ENCODE peak calls at places on chromosome 5, in ten cellular contexts. E is fibroblast of pulmonary artery, P is GM13977, Y is PC-3, K is GM23338, Q is type B pancreatic cell, T is MM.1S, W is mucosa of descending colon, S is astrocyte of the spinal cord, F is sigmoid colon. C is an unnamed sample.

GRCh38 chr5:160385496-160385895 is 14.4 kb downstream of the FAM200C start:
- DNase-seq in Q (no peak), W (no peak), S (no peak), P (no peak), E (no peak), T (no peak), Y (no peak), K (no peak), F (no peak), C (no peak)

GRCh38 chr5:117131048-117131679 is 556.5 kb upstream of the SEMA6A start:
- DNase-seq in T (peak; percentile 75), P (peak; percentile 26), Q (no peak), Y (no peak), W (no peak), S (no peak), K (no peak), F (no peak), E (no peak), C (peak; percentile 26)

GRCh38 chr5:155049569-155050383 is 36.2 kb downstream of the KIF4B start:
- DNase-seq in Q (no peak), E (peak; percentile 15), S (peak; percentile 1), T (no peak), K (peak; percentile 76), W (no peak), Y (peak; percentile 31), F (no peak), P (no peak), C (no peak)

GRCh38 chr5:9544056-9544455 is 1.8 kb downstream of the SEMA5A start:
- DNase-seq in S (no peak), W (no peak), K (no peak), F (no peak), P (no peak), E (no peak), Y (no peak), Q (no peak), T (peak; percentile 11), C (no peak)

GRCh38 chr5:119795768-119796167 is 166.4 kb downstream of the FAM170A start:
- DNase-seq in F (no peak), Q (no peak), E (no peak), W (no peak), Y (peak; percentile 22), S (no peak), T (no peak), P (no peak), K (no peak), C (no peak)

GRCh38 chr5:168477060-168477459 is 9.2 kb upstream of the RARS1 start:
- DNase-seq in W (no peak), S (peak; percentile 74), K (peak; percentile 47), F (no peak), E (peak; percentile 88), Q (no peak), T (no peak), P (no peak), Y (no peak), C (no peak)

GRCh38 chr5:23318960-23319359 is 188.4 kb upstream of the PRDM9 start:
- DNase-seq in Q (no peak), S (no peak), P (no peak), T (no peak), E (peak; percentile 22), K (no peak), Y (peak; percentile 91), W (no peak), F (no peak), C (no peak)

GRCh38 chr5:138654281-138654867 is 79.2 kb upstream of the HSPA9 start:
- DNase-seq in W (no peak), P (peak; percentile 59), S (peak; percentile 70), F (no peak), K (no peak), Y (peak; percentile 48), Q (no peak), T (peak; percentile 88), E (peak; percentile 20), C (peak; percentile 71)

GRCh38 chr5:124927735-124928134 is 181.3 kb upstream of the ZNF608 start:
- DNase-seq in Y (peak; percentile 6), F (no peak), T (no peak), E (peak; percentile 87), S (peak; percentile 69), Q (no peak), W (no peak), P (no peak), K (no peak), C (no peak)

GRCh38 chr5:52842111-52842510 is 54.4 kb downstream of the ITGA1 start:
- DNase-seq in Y (no peak), S (no peak), F (no peak), K (no peak), W (no peak), T (no peak), Q (no peak), P (no peak), E (no peak), C (no peak)

GRCh38 chr5:142501890-142502289 is 177.1 kb upstream of the SPRY4 start:
- DNase-seq in K (peak; percentile 34), P (no peak), S (no peak), F (no peak), Y (no peak), E (no peak), T (no peak), Q (no peak), W (no peak), C (no peak)

GRCh38 chr5:53431665-53432064 is 48.8 kb upstream of the FST start:
- DNase-seq in F (no peak), Y (no peak), Q (no peak), K (no peak), P (no peak), E (peak; percentile 39), W (no peak), S (no peak), T (no peak), C (no peak)

GRCh38 chr5:96220610-96221390 is 212.2 kb downstream of the PCSK1 start:
- DNase-seq in K (no peak), E (peak; percentile 76), Q (no peak), S (peak; percentile 80), W (no peak), P (peak; percentile 8), Y (peak; percentile 58), T (no peak), F (no peak), C (no peak)

GRCh38 chr5:6804766-6805165 is 91.5 kb downstream of the TENT4A start:
- DNase-seq in P (no peak), S (peak; percentile 30), F (no peak), W (no peak), Q (no peak), K (no peak), Y (no peak), E (peak; percentile 23), T (no peak), C (no peak)

GRCh38 chr5:179907570-179908324 is at the start of gene TBC1D9B:
- DNase-seq in F (peak; percentile 88), W (peak; percentile 80), Q (no peak), E (peak; percentile 65), P (peak; percentile 90), S (peak; percentile 50), T (peak; percentile 71), K (peak; percentile 83), Y (peak; percentile 60), C (peak; percentile 92)

GRCh38 chr5:96896285-96896711 is 20.0 kb downstream of the ERAP2 start:
- DNase-seq in K (no peak), Q (no peak), Y (no peak), T (peak; percentile 78), E (no peak), W (no peak), S (no peak), P (no peak), F (no peak), C (no peak)

GRCh38 chr5:32712463-32713395 is 1.6 kb downstream of the NPR3 start:
- DNase-seq in W (no peak), Y (peak; percentile 15), E (no peak), S (peak; percentile 19), K (peak; percentile 59), F (no peak), T (no peak), P (peak; percentile 23), Q (no peak), C (peak; percentile 20)

GRCh38 chr5:153883829-153884228 is 154.9 kb downstream of the FAM114A2 start:
- DNase-seq in W (no peak), S (peak; percentile 59), P (no peak), Q (no peak), E (no peak), T (no peak), Y (no peak), F (no peak), K (no peak), C (no peak)

GRCh38 chr5:40429258-40430111 is 250.2 kb upstream of the PTGER4 start:
- DNase-seq in W (no peak), S (peak; percentile 22), K (no peak), P (no peak), F (no peak), E (peak; percentile 42), T (no peak), Q (no peak), Y (peak; percentile 86), C (no peak)
- TF ChIP-seq CTCF in W (no peak), S (no peak), K (no peak), P (no peak), F (no peak), E (no peak), T (no peak), Q (no peak), Y (no peak), C (no peak)

DNA sequence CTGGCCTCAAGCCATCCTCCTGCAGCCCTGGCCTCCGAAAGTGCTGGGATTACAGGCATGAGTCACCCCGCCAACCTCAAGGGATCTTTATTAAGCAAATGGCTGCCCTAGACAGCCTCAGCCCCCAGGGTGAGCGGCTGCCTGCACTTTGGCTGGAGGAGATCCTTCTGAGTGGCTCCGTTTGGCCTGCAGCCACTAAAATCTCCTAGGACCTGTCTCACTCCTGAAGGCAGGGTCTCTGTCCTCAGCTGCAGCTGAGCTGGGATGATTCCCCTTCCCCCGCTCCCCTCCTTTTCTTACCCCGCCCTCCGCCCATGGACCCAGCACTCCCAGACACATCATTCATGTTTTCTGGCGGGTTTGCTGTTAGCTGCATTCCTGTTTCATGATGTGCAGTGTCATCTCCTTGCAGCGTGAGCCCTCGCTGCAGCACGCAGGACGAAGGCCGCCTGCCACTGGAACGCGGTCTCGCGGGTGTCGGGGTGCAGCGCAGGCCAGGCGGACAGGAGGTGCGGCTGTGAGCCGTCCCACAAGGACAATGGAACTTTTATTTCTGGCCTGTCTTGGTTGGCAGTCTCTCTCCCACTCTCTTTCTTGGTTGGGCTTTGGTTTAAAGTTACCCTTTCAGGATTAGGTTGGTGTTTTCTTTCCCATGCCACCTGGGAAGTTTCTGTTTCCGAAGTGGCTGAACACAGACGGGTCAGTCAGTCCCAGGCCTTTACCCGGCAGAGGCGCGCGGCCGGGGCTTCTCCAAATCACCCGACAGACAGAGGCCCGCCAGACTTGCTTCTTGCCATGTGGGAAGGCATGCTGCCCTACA is 137.1 kb downstream of the FOXD1 start:
- DNase-seq in T (no peak), Y (peak; percentile 47), F (no peak), P (no peak), S (peak; percentile 94), Q (no peak), W (no peak), K (peak; percentile 62), E (peak; percentile 78), C (no peak)
- TF ChIP-seq CTCF in T (no peak), Y (no peak), F (no peak), P (no peak), S (no peak), Q (no peak), W (no peak), K (no peak), E (no peak), C (no peak)

GRCh38 chr5:55712023-55712859 is at the start of gene SLC38A9:
- DNase-seq in S (peak; percentile 92), K (peak; percentile 99), Y (peak; percentile 85), T (peak; percentile 95), W (peak; percentile 97), F (peak; percentile 97), Q (peak; percentile 96), E (peak; percentile 94), P (peak; percentile 89), C (peak; percentile 94)
- TF ChIP-seq CTCF in S (no peak), K (no peak), Y (no peak), T (no peak), W (no peak), F (no peak), Q (no peak), E (no peak), P (no peak), C (no peak)

GRCh38 chr5:61603211-61603908 is 271.3 kb downstream of the ZSWIM6 start:
- DNase-seq in Q (no peak), E (no peak), Y (peak; percentile 6), K (peak; percentile 22), W (no peak), T (no peak), P (no peak), F (no peak), S (no peak), C (no peak)
- TF ChIP-seq CTCF in Q (no peak), E (peak; percentile 3), Y (no peak), K (no peak), W (no peak), T (no peak), P (no peak), F (no peak), S (peak; percentile 21), C (no peak)

C was measured in GM13976.